ENCODE peak calls at places on chromosomes 13 and 19, in five cellular contexts. One of them, this sample, is unnamed.

GRCh38 chr13:32165791-32166190 is 134.2 kb downstream of the FRY start:
- DNase-seq in HFF-Myc: no peak
- DNase-seq in GM20000: no peak
- DNase-seq in heart left ventricle: peak
- DNase-seq in foreskin fibroblast: no peak
- DNase-seq in this sample: no peak

GRCh38 chr13:40600145-40600751 is 66.2 kb downstream of the FOXO1 start:
- DNase-seq in HFF-Myc: no peak
- DNase-seq in GM20000: no peak
- DNase-seq in heart left ventricle: no peak
- DNase-seq in foreskin fibroblast: no peak
- DNase-seq in this sample: no peak

GRCh38 chr19:58399903-58400637 is 4.6 kb downstream of the RNF225 start:
- DNase-seq in HFF-Myc: no peak
- DNase-seq in GM20000: no peak
- DNase-seq in heart left ventricle: no peak
- DNase-seq in foreskin fibroblast: no peak
- DNase-seq in this sample: no peak

GRCh38 chr13:28602580-28602979 is 56.4 kb upstream of the POMP start:
- DNase-seq in HFF-Myc: no peak
- DNase-seq in GM20000: no peak
- DNase-seq in heart left ventricle: no peak
- DNase-seq in foreskin fibroblast: no peak
- DNase-seq in this sample: no peak

GRCh38 chr13:95349267-95349666 is 48.0 kb upstream of the ABCC4 start:
- DNase-seq in HFF-Myc: no peak
- DNase-seq in GM20000: no peak
- DNase-seq in heart left ventricle: no peak
- DNase-seq in foreskin fibroblast: no peak
- DNase-seq in this sample: no peak

GRCh38 chr19:19602136-19602712 is 16.3 kb downstream of the PBX4 start:
- DNase-seq in HFF-Myc: no peak
- DNase-seq in GM20000: no peak
- DNase-seq in heart left ventricle: no peak
- DNase-seq in foreskin fibroblast: no peak
- DNase-seq in this sample: no peak

GRCh38 chr19:32627714-32628253 is 46.8 kb downstream of the PDCD5 start:
- DNase-seq in HFF-Myc: no peak
- DNase-seq in GM20000: no peak
- DNase-seq in heart left ventricle: no peak
- DNase-seq in foreskin fibroblast: no peak
- DNase-seq in this sample: no peak

GRCh38 chr13:28641600-28641926 is 17.4 kb upstream of the POMP start:
- DNase-seq in HFF-Myc: no peak
- DNase-seq in GM20000: peak
- DNase-seq in heart left ventricle: no peak
- DNase-seq in foreskin fibroblast: no peak
- DNase-seq in this sample: no peak

GRCh38 chr19:4861147-4861546 is 6.3 kb downstream of the PLIN3 start:
- DNase-seq in HFF-Myc: no peak
- DNase-seq in GM20000: peak
- DNase-seq in heart left ventricle: no peak
- DNase-seq in foreskin fibroblast: no peak
- DNase-seq in this sample: no peak

GRCh38 chr13:30719521-30719914 is 15.8 kb upstream of the ALOX5AP start:
- DNase-seq in HFF-Myc: no peak
- DNase-seq in GM20000: no peak
- DNase-seq in heart left ventricle: no peak
- DNase-seq in foreskin fibroblast: no peak
- DNase-seq in this sample: no peak

GRCh38 chr13:20136781-20137703 is 23.8 kb downstream of the GJA3 start:
- DNase-seq in HFF-Myc: no peak
- DNase-seq in GM20000: peak
- DNase-seq in heart left ventricle: no peak
- DNase-seq in foreskin fibroblast: no peak
- DNase-seq in this sample: no peak

GRCh38 chr19:3248728-3249315 is 24.4 kb downstream of the CELF5 start:
- DNase-seq in HFF-Myc: no peak
- DNase-seq in GM20000: no peak
- DNase-seq in heart left ventricle: no peak
- DNase-seq in foreskin fibroblast: no peak
- DNase-seq in this sample: no peak

GRCh38 chr19:3251229-3251628 is 26.8 kb downstream of the CELF5 start:
- DNase-seq in HFF-Myc: no peak
- DNase-seq in GM20000: no peak
- DNase-seq in heart left ventricle: no peak
- DNase-seq in foreskin fibroblast: no peak
- DNase-seq in this sample: no peak

GRCh38 chr19:3252650-3253049 is 28.2 kb downstream of the CELF5 start:
- DNase-seq in HFF-Myc: no peak
- DNase-seq in GM20000: no peak
- DNase-seq in heart left ventricle: no peak
- DNase-seq in foreskin fibroblast: no peak
- DNase-seq in this sample: no peak

GRCh38 chr19:3249408-3249807 is 24.9 kb downstream of the CELF5 start:
- DNase-seq in HFF-Myc: no peak
- DNase-seq in GM20000: no peak
- DNase-seq in heart left ventricle: no peak
- DNase-seq in foreskin fibroblast: no peak
- DNase-seq in this sample: no peak

DNA sequence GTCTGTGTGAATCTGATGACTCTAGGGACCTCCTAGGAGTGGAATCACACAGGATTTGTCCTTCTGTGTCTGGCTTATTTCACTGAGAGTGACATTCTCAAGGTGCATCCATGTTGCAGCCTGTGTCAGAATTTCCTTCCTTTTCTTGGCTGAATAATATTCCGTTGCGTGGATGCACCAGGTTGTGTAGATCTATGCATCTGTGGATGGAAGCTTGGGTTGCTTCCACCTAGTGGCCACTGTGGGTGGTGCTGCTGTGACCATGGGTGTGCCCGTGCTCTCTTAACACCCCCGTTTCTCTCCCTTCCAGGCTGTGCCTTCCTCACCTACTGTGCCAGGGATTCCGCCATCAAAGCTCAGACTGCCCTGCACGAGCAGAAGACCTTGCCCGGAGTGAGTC is 26.2 kb downstream of the CELF5 start:
- DNase-seq in HFF-Myc: no peak
- DNase-seq in GM20000: peak
- DNase-seq in heart left ventricle: no peak
- DNase-seq in foreskin fibroblast: no peak
- DNase-seq in this sample: no peak
- TF ChIP-seq CTCF in HFF-Myc: peak
- TF ChIP-seq CTCF in GM20000: peak
- TF ChIP-seq CTCF in heart left ventricle: peak
- TF ChIP-seq CTCF in foreskin fibroblast: peak
- TF ChIP-seq CTCF in this sample: peak

GRCh38 chr19:50479761-50480251 is 3.2 kb upstream of the GARIN5A start:
- DNase-seq in HFF-Myc: no peak
- DNase-seq in GM20000: no peak
- DNase-seq in heart left ventricle: no peak
- DNase-seq in foreskin fibroblast: no peak
- DNase-seq in this sample: no peak

GRCh38 chr19:50476943-50477264 is 256 bp upstream of the GARIN5A start:
- DNase-seq in HFF-Myc: no peak
- DNase-seq in GM20000: no peak
- DNase-seq in heart left ventricle: no peak
- DNase-seq in foreskin fibroblast: no peak
- DNase-seq in this sample: no peak

GRCh38 chr19:50477751-50478515 is 1.3 kb upstream of the GARIN5A start:
- DNase-seq in HFF-Myc: no peak
- DNase-seq in GM20000: no peak
- DNase-seq in heart left ventricle: no peak
- DNase-seq in foreskin fibroblast: no peak
- DNase-seq in this sample: no peak

GRCh38 chr19:50480281-50481111 is 3.8 kb upstream of the GARIN5A start:
- DNase-seq in HFF-Myc: no peak
- DNase-seq in GM20000: no peak
- DNase-seq in heart left ventricle: no peak
- DNase-seq in foreskin fibroblast: no peak
- DNase-seq in this sample: no peak

DNA sequence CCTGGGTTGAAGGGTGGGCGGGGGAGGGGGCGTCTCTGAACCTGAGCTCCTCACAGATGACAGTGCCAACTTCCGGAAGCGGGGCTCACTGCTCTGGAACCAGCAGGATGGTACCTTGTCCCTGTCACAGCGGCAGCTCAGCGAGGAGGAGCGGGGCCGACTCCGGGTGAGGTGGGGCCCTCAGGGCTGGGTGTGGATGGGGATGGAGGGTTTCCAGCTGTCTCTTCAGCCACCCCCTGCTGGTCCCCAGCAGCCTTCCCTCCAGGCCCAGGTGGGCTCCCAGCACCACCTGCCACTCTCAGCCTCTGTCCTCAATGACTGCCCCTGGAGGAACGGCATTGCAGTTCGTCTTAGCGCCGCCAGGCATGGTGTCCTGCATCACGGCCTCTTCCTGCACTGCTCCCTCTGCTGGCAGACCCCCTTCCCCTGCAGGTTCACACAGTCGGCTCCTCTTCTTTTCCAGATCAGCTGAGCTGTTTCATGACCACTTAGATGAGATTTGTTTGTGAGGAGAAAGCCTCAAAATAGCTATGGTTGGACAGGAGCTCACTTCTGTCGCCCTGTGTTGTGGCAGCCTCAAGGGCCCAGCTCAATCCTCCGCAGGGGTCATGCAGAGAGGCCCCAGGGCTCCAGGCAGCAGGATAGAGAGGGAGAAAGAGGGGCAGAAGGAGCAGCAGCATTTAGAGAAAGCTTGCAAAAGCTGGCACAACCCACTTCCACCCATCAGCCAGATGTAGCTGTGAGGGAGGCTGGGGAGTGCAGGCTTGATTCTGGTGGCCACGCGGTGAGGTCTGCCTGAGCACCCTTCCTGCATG is 2.5 kb upstream of the GARIN5A start:
- DNase-seq in HFF-Myc: no peak
- DNase-seq in GM20000: no peak
- DNase-seq in heart left ventricle: no peak
- DNase-seq in foreskin fibroblast: peak
- DNase-seq in this sample: peak
- TF ChIP-seq CTCF in HFF-Myc: peak
- TF ChIP-seq CTCF in GM20000: peak
- TF ChIP-seq CTCF in heart left ventricle: peak
- TF ChIP-seq CTCF in foreskin fibroblast: peak
- TF ChIP-seq CTCF in this sample: peak

GRCh38 chr19:1811472-1811894 is 593 bp downstream of the ATP8B3 start:
- DNase-seq in HFF-Myc: no peak
- DNase-seq in GM20000: no peak
- DNase-seq in heart left ventricle: no peak
- DNase-seq in foreskin fibroblast: peak
- DNase-seq in this sample: no peak

GRCh38 chr19:1810439-1811160 is 1.5 kb downstream of the ATP8B3 start:
- DNase-seq in HFF-Myc: no peak
- DNase-seq in GM20000: no peak
- DNase-seq in heart left ventricle: no peak
- DNase-seq in foreskin fibroblast: no peak
- DNase-seq in this sample: no peak

GRCh38 chr19:1813197-1813836 is 1.2 kb upstream of the ATP8B3 start:
- DNase-seq in HFF-Myc: no peak
- DNase-seq in GM20000: no peak
- DNase-seq in heart left ventricle: no peak
- DNase-seq in foreskin fibroblast: no peak
- DNase-seq in this sample: no peak

GRCh38 chr19:1812426-1813196 is 535 bp upstream of the ATP8B3 start:
- DNase-seq in HFF-Myc: peak
- DNase-seq in GM20000: peak
- DNase-seq in heart left ventricle: peak
- DNase-seq in foreskin fibroblast: peak
- DNase-seq in this sample: peak

GRCh38 chr19:1811942-1812425 is at the start of gene ATP8B3:
- DNase-seq in HFF-Myc: no peak
- DNase-seq in GM20000: peak
- DNase-seq in heart left ventricle: no peak
- DNase-seq in foreskin fibroblast: no peak
- DNase-seq in this sample: no peak
- TF ChIP-seq CTCF in HFF-Myc: peak
- TF ChIP-seq CTCF in GM20000: no peak
- TF ChIP-seq CTCF in heart left ventricle: no peak
- TF ChIP-seq CTCF in foreskin fibroblast: peak
- TF ChIP-seq CTCF in this sample: peak

GRCh38 chr19:16185123-16185924 is at the start of gene FAM32A:
- DNase-seq in HFF-Myc: peak
- DNase-seq in GM20000: peak
- DNase-seq in heart left ventricle: peak
- DNase-seq in foreskin fibroblast: peak
- DNase-seq in this sample: peak
- TF ChIP-seq CTCF in HFF-Myc: peak
- TF ChIP-seq CTCF in GM20000: peak
- TF ChIP-seq CTCF in heart left ventricle: peak
- TF ChIP-seq CTCF in foreskin fibroblast: no peak
- TF ChIP-seq CTCF in this sample: peak

GRCh38 chr19:46660601-46661019 is 372 bp downstream of the DACT3 start:
- DNase-seq in HFF-Myc: no peak
- DNase-seq in GM20000: no peak
- DNase-seq in heart left ventricle: no peak
- DNase-seq in foreskin fibroblast: no peak
- DNase-seq in this sample: no peak
- TF ChIP-seq CTCF in HFF-Myc: no peak
- TF ChIP-seq CTCF in GM20000: no peak
- TF ChIP-seq CTCF in heart left ventricle: no peak
- TF ChIP-seq CTCF in foreskin fibroblast: no peak
- TF ChIP-seq CTCF in this sample: no peak

DNA sequence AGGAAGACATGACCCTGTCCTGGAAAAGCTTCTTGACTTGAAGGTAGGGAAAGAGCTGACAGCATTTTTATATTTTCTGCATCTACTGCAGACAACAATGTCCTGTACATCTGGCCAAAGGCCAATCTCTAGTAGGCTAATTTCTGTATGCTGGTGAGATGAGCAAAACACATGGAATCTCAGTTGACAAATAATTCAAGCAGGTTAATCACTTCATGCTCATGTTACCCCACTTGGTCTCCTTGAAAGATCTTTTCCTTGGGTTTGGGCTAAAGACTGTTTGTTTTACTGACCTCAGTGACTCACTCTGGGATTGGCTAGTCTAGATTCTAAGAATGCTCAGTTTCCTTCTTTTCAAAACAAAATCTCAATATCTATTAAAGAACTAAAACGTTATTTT is 298.8 kb downstream of the LMO7 start:
- DNase-seq in HFF-Myc: no peak
- DNase-seq in GM20000: no peak
- DNase-seq in heart left ventricle: no peak
- DNase-seq in foreskin fibroblast: peak
- DNase-seq in this sample: peak
- TF ChIP-seq CTCF in HFF-Myc: no peak
- TF ChIP-seq CTCF in GM20000: no peak
- TF ChIP-seq CTCF in heart left ventricle: no peak
- TF ChIP-seq CTCF in foreskin fibroblast: no peak
- TF ChIP-seq CTCF in this sample: no peak

GRCh38 chr19:35040826-35041547 is 534 bp upstream of the HPN start:
- DNase-seq in HFF-Myc: no peak
- DNase-seq in GM20000: no peak
- DNase-seq in heart left ventricle: peak
- DNase-seq in foreskin fibroblast: no peak
- DNase-seq in this sample: no peak
- TF ChIP-seq CTCF in HFF-Myc: no peak
- TF ChIP-seq CTCF in GM20000: no peak
- TF ChIP-seq CTCF in heart left ventricle: no peak
- TF ChIP-seq CTCF in foreskin fibroblast: no peak
- TF ChIP-seq CTCF in this sample: no peak

This sample was measured in AG09319.